ENCODE peak calls at places on chromosomes 2 and 18, in nine cellular contexts. W is LoVo; F is adipocyte; U is stimulated activated CD4-positive, alpha-beta T cell treated with anti-CD3 and anti-CD28 coated beads, Interleukin-12 subunit alpha, Interleukin-12 subunit beta, amount 100 ng/mL, for 24 hours; J is renal cortical epithelial cell; X is ovary; G is activated CD4-positive, CD25-positive, alpha-beta regulatory T cell treated with anti-CD3 and anti-CD28 coated beads, Interleukin-2, amount 50 U/mL, for 16 hours; N is GM10248; P is activated T-helper 1 cell treated with Interleukin-2 at 50 U/mL for 16 hours. V is an unnamed sample.

GRCh38 chr18:9081940-9082339 is 20.6 kb upstream of the NDUFV2 start:
- DNase-seq in W (no peak), F (no peak), U (no peak), J (no peak), X (no peak), G (no peak), N (no peak), P (no peak), V (no peak)

GRCh38 chr2:49938268-49938667 is 784.0 kb upstream of the FSHR start:
- DNase-seq in W (no peak), F (no peak), U (no peak), J (no peak), X (no peak), G (no peak), N (no peak), P (no peak), V (no peak)

GRCh38 chr2:240292622-240293021 is 142.8 kb upstream of the GPC1 start:
- DNase-seq in W (no peak), F (no peak), U (no peak), J (no peak), X (no peak), G (no peak), N (no peak), P (no peak), V (no peak)

GRCh38 chr2:192379736-192380135 is 185.0 kb upstream of the TMEFF2 start:
- DNase-seq in W (no peak), F (no peak), U (no peak), J (no peak), X (no peak), G (no peak), N (no peak), P (no peak), V (no peak)

GRCh38 chr18:78138993-78139496 is 840.6 kb upstream of the SALL3 start:
- DNase-seq in W (no peak), F (no peak), U (no peak), J (no peak), X (no peak), G (no peak), N (no peak), P (no peak), V (no peak)

GRCh38 chr2:218421027-218421426 is 2.1 kb downstream of the VIL1 start:
- DNase-seq in W (no peak), F (no peak), U (no peak), J (no peak), X (no peak), G (no peak), N (no peak), P (no peak), V (no peak)

GRCh38 chr18:51076503-51076902 is 46.5 kb downstream of the SMAD4 start:
- DNase-seq in W (no peak), F (no peak), U (no peak), J (no peak), X (no peak), G (no peak), N (no peak), P (no peak), V (no peak)

GRCh38 chr18:23238152-23238531 is 102.9 kb downstream of the CABLES1 start:
- DNase-seq in W (no peak), F (no peak), U (no peak), J (peak), X (peak), G (no peak), N (no peak), P (no peak), V (peak)